ENCODE peak calls at places on chromosomes 12 and 14, in six cellular contexts. D is T1000, T is T-helper 1 cell, Q is COR-L47, P is posterior vena cava, X is endothelial cell. O is an unnamed sample.

GRCh38 chr14:104659146-104659545 is 30.3 kb upstream of the INF2 start:
- DNase-seq in X (no peak), P (no peak), D (no peak), Q (no peak), T (no peak), O (no peak)

GRCh38 chr14:75769047-75769685 is 108.1 kb downstream of the TTLL5 start:
- DNase-seq in P (no peak), D (no peak), Q (no peak), X (no peak), T (no peak), O (no peak)

GRCh38 chr12:6373022-6373787 is 2.2 kb downstream of the SCNN1A start:
- DNase-seq in T (no peak), D (no peak), X (no peak), Q (peak), P (no peak), O (peak)

GRCh38 chr12:25698782-25699181 is 145.7 kb upstream of the LMNTD1 start:
- DNase-seq in Q (no peak), P (no peak), X (no peak), T (no peak), D (no peak), O (no peak)

GRCh38 chr12:51391047-51391837 is at the start of gene GALNT6:
- DNase-seq in P (peak), D (no peak), X (peak), T (peak), Q (peak), O (peak)

GRCh38 chr12:57927086-57927485 is 14.3 kb upstream of the ATP23 start:
- DNase-seq in P (no peak), D (no peak), X (no peak), T (no peak), Q (no peak), O (no peak)

GRCh38 chr14:99745307-99745951 is 47.8 kb upstream of the EML1 start:
- DNase-seq in D (no peak), T (no peak), P (no peak), X (no peak), Q (no peak), O (no peak)

GRCh38 chr12:80441921-80442320 is 2.1 kb upstream of the PTPRQ start:
- DNase-seq in X (no peak), P (no peak), D (no peak), Q (no peak), T (no peak), O (no peak)

GRCh38 chr14:96098309-96098998 is 59.3 kb downstream of the C14orf132 start:
- DNase-seq in P (peak), D (peak), X (peak), T (no peak), Q (peak), O (peak)

GRCh38 chr14:51490205-51490604 is 161.5 kb upstream of the FRMD6 start:
- DNase-seq in T (no peak), D (no peak), X (no peak), Q (no peak), P (no peak), O (no peak)

GRCh38 chr12:62839869-62840268 is 95.1 kb downstream of the PPM1H start:
- DNase-seq in Q (no peak), T (no peak), D (no peak), P (no peak), X (no peak), O (no peak)

GRCh38 chr14:50038398-50039119 is 77.8 kb downstream of the VCPKMT start:
- DNase-seq in Q (no peak), P (no peak), X (no peak), T (no peak), D (peak), O (no peak)

O was measured in NCI-H345.